ENCODE peak calls at places on chromosomes 5 and 9, in nine cellular contexts. One of them, this sample, is unnamed.
A peak's percentile ranks its signal among the peaks of the same experiment; 100 is the strongest.

GRCh38 chr9:106745457-106745856 is 117.5 kb upstream of the ZNF462 start:
- DNase-seq in IMR-90: no peak
- DNase-seq in heart right ventricle: no peak
- DNase-seq in ovary: no peak
- DNase-seq in uterus: no peak
- DNase-seq in GM23248: no peak
- DNase-seq in pancreas: no peak
- DNase-seq in fibroblast of the aortic adventitia: peak; percentile 3
- DNase-seq in suprapubic skin: no peak
- DNase-seq in this sample: no peak

GRCh38 chr9:77449177-77450092 is 198.7 kb downstream of the GNA14 start:
- DNase-seq in IMR-90: peak; percentile 84
- DNase-seq in heart right ventricle: no peak
- DNase-seq in ovary: no peak
- DNase-seq in uterus: no peak
- DNase-seq in GM23248: peak; percentile 65
- DNase-seq in pancreas: no peak
- DNase-seq in fibroblast of the aortic adventitia: peak; percentile 88
- DNase-seq in suprapubic skin: no peak
- DNase-seq in this sample: peak; percentile 88

GRCh38 chr5:41736641-41737040 is 133.6 kb downstream of the OXCT1 start:
- DNase-seq in IMR-90: peak; percentile 62
- DNase-seq in heart right ventricle: no peak
- DNase-seq in ovary: no peak
- DNase-seq in uterus: no peak
- DNase-seq in GM23248: peak; percentile 39
- DNase-seq in pancreas: no peak
- DNase-seq in fibroblast of the aortic adventitia: no peak
- DNase-seq in suprapubic skin: no peak
- DNase-seq in this sample: peak; percentile 12

GRCh38 chr9:18786936-18787658 is 245.9 kb downstream of the SAXO1 start:
- DNase-seq in IMR-90: peak; percentile 47
- DNase-seq in heart right ventricle: no peak
- DNase-seq in ovary: no peak
- DNase-seq in uterus: no peak
- DNase-seq in GM23248: peak; percentile 40
- DNase-seq in pancreas: no peak
- DNase-seq in fibroblast of the aortic adventitia: peak; percentile 92
- DNase-seq in suprapubic skin: no peak
- DNase-seq in this sample: no peak

GRCh38 chr9:115943591-115944165 is 209.9 kb upstream of the PAPPA start:
- DNase-seq in IMR-90: no peak
- DNase-seq in heart right ventricle: no peak
- DNase-seq in ovary: no peak
- DNase-seq in uterus: no peak
- DNase-seq in GM23248: peak; percentile 19
- DNase-seq in pancreas: no peak
- DNase-seq in fibroblast of the aortic adventitia: peak; percentile 44
- DNase-seq in suprapubic skin: no peak
- DNase-seq in this sample: no peak

GRCh38 chr9:120445974-120446373 is 134.0 kb downstream of the CDK5RAP2 start:
- DNase-seq in IMR-90: no peak
- DNase-seq in heart right ventricle: no peak
- DNase-seq in ovary: no peak
- DNase-seq in uterus: no peak
- DNase-seq in GM23248: no peak
- DNase-seq in pancreas: no peak
- DNase-seq in fibroblast of the aortic adventitia: no peak
- DNase-seq in suprapubic skin: no peak
- DNase-seq in this sample: no peak

GRCh38 chr5:140011297-140011802 is 31.7 kb downstream of the NRG2 start:
- DNase-seq in IMR-90: peak; percentile 1
- DNase-seq in heart right ventricle: peak; percentile 63
- DNase-seq in ovary: no peak
- DNase-seq in uterus: no peak
- DNase-seq in GM23248: peak; percentile 34
- DNase-seq in pancreas: peak; percentile 25
- DNase-seq in fibroblast of the aortic adventitia: peak; percentile 15
- DNase-seq in suprapubic skin: no peak
- DNase-seq in this sample: no peak

GRCh38 chr9:123607987-123608565 is 252.1 kb downstream of the CRB2 start:
- DNase-seq in IMR-90: no peak
- DNase-seq in heart right ventricle: no peak
- DNase-seq in ovary: no peak
- DNase-seq in uterus: no peak
- DNase-seq in GM23248: no peak
- DNase-seq in pancreas: no peak
- DNase-seq in fibroblast of the aortic adventitia: no peak
- DNase-seq in suprapubic skin: no peak
- DNase-seq in this sample: no peak

GRCh38 chr9:4073371-4073770 is 226.5 kb downstream of the GLIS3 start:
- DNase-seq in IMR-90: no peak
- DNase-seq in heart right ventricle: no peak
- DNase-seq in ovary: no peak
- DNase-seq in uterus: no peak
- DNase-seq in GM23248: no peak
- DNase-seq in pancreas: no peak
- DNase-seq in fibroblast of the aortic adventitia: no peak
- DNase-seq in suprapubic skin: no peak
- DNase-seq in this sample: no peak

GRCh38 chr9:107690026-107690425 is 200.5 kb upstream of the KLF4 start:
- DNase-seq in IMR-90: no peak
- DNase-seq in heart right ventricle: no peak
- DNase-seq in ovary: no peak
- DNase-seq in uterus: no peak
- DNase-seq in GM23248: no peak
- DNase-seq in pancreas: no peak
- DNase-seq in fibroblast of the aortic adventitia: no peak
- DNase-seq in suprapubic skin: no peak
- DNase-seq in this sample: no peak

GRCh38 chr5:179795863-179796833 is 2.4 kb downstream of the LTC4S start:
- DNase-seq in IMR-90: peak; percentile 78
- DNase-seq in heart right ventricle: peak; percentile 78
- DNase-seq in ovary: peak; percentile 82
- DNase-seq in uterus: peak; percentile 67
- DNase-seq in GM23248: peak; percentile 94
- DNase-seq in pancreas: peak; percentile 89
- DNase-seq in fibroblast of the aortic adventitia: peak; percentile 70
- DNase-seq in suprapubic skin: peak; percentile 88
- DNase-seq in this sample: peak; percentile 38

GRCh38 chr5:98989723-98990122 is 60.9 kb upstream of the CHD1 start:
- DNase-seq in IMR-90: no peak
- DNase-seq in heart right ventricle: no peak
- DNase-seq in ovary: no peak
- DNase-seq in uterus: no peak
- DNase-seq in GM23248: no peak
- DNase-seq in pancreas: no peak
- DNase-seq in fibroblast of the aortic adventitia: no peak
- DNase-seq in suprapubic skin: no peak
- DNase-seq in this sample: no peak

GRCh38 chr5:122151640-122152039 is 22.3 kb downstream of the ZNF474 start:
- DNase-seq in IMR-90: peak; percentile 80
- DNase-seq in heart right ventricle: no peak
- DNase-seq in ovary: no peak
- DNase-seq in uterus: no peak
- DNase-seq in GM23248: peak; percentile 92
- DNase-seq in pancreas: no peak
- DNase-seq in fibroblast of the aortic adventitia: peak; percentile 73
- DNase-seq in suprapubic skin: no peak
- DNase-seq in this sample: peak; percentile 66

GRCh38 chr5:125186911-125187375 is 440.5 kb upstream of the ZNF608 start:
- DNase-seq in IMR-90: no peak
- DNase-seq in heart right ventricle: no peak
- DNase-seq in ovary: no peak
- DNase-seq in uterus: no peak
- DNase-seq in GM23248: no peak
- DNase-seq in pancreas: no peak
- DNase-seq in fibroblast of the aortic adventitia: no peak
- DNase-seq in suprapubic skin: no peak
- DNase-seq in this sample: no peak

GRCh38 chr5:119009131-119009530 is 20.8 kb upstream of the DTWD2 start:
- DNase-seq in IMR-90: no peak
- DNase-seq in heart right ventricle: no peak
- DNase-seq in ovary: no peak
- DNase-seq in uterus: no peak
- DNase-seq in GM23248: no peak
- DNase-seq in pancreas: no peak
- DNase-seq in fibroblast of the aortic adventitia: no peak
- DNase-seq in suprapubic skin: no peak
- DNase-seq in this sample: no peak

GRCh38 chr5:134547579-134547978 is 22.1 kb downstream of the JADE2 start:
- DNase-seq in IMR-90: peak; percentile 93
- DNase-seq in heart right ventricle: no peak
- DNase-seq in ovary: no peak
- DNase-seq in uterus: peak; percentile 53
- DNase-seq in GM23248: peak; percentile 94
- DNase-seq in pancreas: peak; percentile 66
- DNase-seq in fibroblast of the aortic adventitia: peak; percentile 93
- DNase-seq in suprapubic skin: no peak
- DNase-seq in this sample: peak; percentile 63

GRCh38 chr9:14524881-14525515 is 168.2 kb downstream of the ZDHHC21 start:
- DNase-seq in IMR-90: no peak
- DNase-seq in heart right ventricle: no peak
- DNase-seq in ovary: no peak
- DNase-seq in uterus: no peak
- DNase-seq in GM23248: no peak
- DNase-seq in pancreas: no peak
- DNase-seq in fibroblast of the aortic adventitia: no peak
- DNase-seq in suprapubic skin: no peak
- DNase-seq in this sample: no peak

GRCh38 chr5:116454417-116454927 is 120.2 kb downstream of the SEMA6A start:
- DNase-seq in IMR-90: peak; percentile 92
- DNase-seq in heart right ventricle: peak; percentile 33
- DNase-seq in ovary: no peak
- DNase-seq in uterus: no peak
- DNase-seq in GM23248: peak; percentile 90
- DNase-seq in pancreas: no peak
- DNase-seq in fibroblast of the aortic adventitia: peak; percentile 89
- DNase-seq in suprapubic skin: no peak
- DNase-seq in this sample: peak; percentile 78
- H3K4me3 ChIP-seq in IMR-90: no peak overlapping the region
- H3K4me3 ChIP-seq in heart right ventricle: no peak overlapping the region
- H3K4me3 ChIP-seq in ovary: no peak overlapping the region
- H3K4me3 ChIP-seq in uterus: no peak overlapping the region
- H3K4me3 ChIP-seq in GM23248: peak overlapping the region; percentile 60
- H3K4me3 ChIP-seq in pancreas: no peak overlapping the region
- H3K4me3 ChIP-seq in fibroblast of the aortic adventitia: peak overlapping the region; percentile 6
- H3K4me3 ChIP-seq in suprapubic skin: no peak overlapping the region
- H3K4me3 ChIP-seq in this sample: no peak overlapping the region

GRCh38 chr5:93601433-93602175 is 18.6 kb downstream of the NR2F1 start:
- DNase-seq in IMR-90: peak; percentile 91
- DNase-seq in heart right ventricle: no peak
- DNase-seq in ovary: no peak
- DNase-seq in uterus: no peak
- DNase-seq in GM23248: no peak
- DNase-seq in pancreas: no peak
- DNase-seq in fibroblast of the aortic adventitia: no peak
- DNase-seq in suprapubic skin: no peak
- DNase-seq in this sample: no peak
- H3K4me3 ChIP-seq in IMR-90: peak overlapping the region; percentile 39
- H3K4me3 ChIP-seq in heart right ventricle: no peak overlapping the region
- H3K4me3 ChIP-seq in ovary: no peak overlapping the region
- H3K4me3 ChIP-seq in uterus: no peak overlapping the region
- H3K4me3 ChIP-seq in GM23248: no peak overlapping the region
- H3K4me3 ChIP-seq in pancreas: no peak overlapping the region
- H3K4me3 ChIP-seq in fibroblast of the aortic adventitia: no peak overlapping the region
- H3K4me3 ChIP-seq in suprapubic skin: no peak overlapping the region
- H3K4me3 ChIP-seq in this sample: no peak overlapping the region

GRCh38 chr5:72178910-72179815 is 71.9 kb downstream of the MAP1B start:
- DNase-seq in IMR-90: peak; percentile 91
- DNase-seq in heart right ventricle: peak; percentile 58
- DNase-seq in ovary: peak; percentile 79
- DNase-seq in uterus: peak; percentile 82
- DNase-seq in GM23248: peak; percentile 97
- DNase-seq in pancreas: peak; percentile 41
- DNase-seq in fibroblast of the aortic adventitia: peak; percentile 96
- DNase-seq in suprapubic skin: peak; percentile 83
- DNase-seq in this sample: peak; percentile 75

GRCh38 chr5:72183231-72183630 is 76.0 kb downstream of the MAP1B start:
- DNase-seq in IMR-90: no peak
- DNase-seq in heart right ventricle: no peak
- DNase-seq in ovary: no peak
- DNase-seq in uterus: no peak
- DNase-seq in GM23248: no peak
- DNase-seq in pancreas: no peak
- DNase-seq in fibroblast of the aortic adventitia: no peak
- DNase-seq in suprapubic skin: no peak
- DNase-seq in this sample: no peak

GRCh38 chr5:72177538-72177937 is 70.3 kb downstream of the MAP1B start:
- DNase-seq in IMR-90: no peak
- DNase-seq in heart right ventricle: no peak
- DNase-seq in ovary: no peak
- DNase-seq in uterus: no peak
- DNase-seq in GM23248: no peak
- DNase-seq in pancreas: no peak
- DNase-seq in fibroblast of the aortic adventitia: no peak
- DNase-seq in suprapubic skin: no peak
- DNase-seq in this sample: no peak

GRCh38 chr5:72180925-72181324 is 73.7 kb downstream of the MAP1B start:
- DNase-seq in IMR-90: no peak
- DNase-seq in heart right ventricle: no peak
- DNase-seq in ovary: no peak
- DNase-seq in uterus: no peak
- DNase-seq in GM23248: peak; percentile 55
- DNase-seq in pancreas: no peak
- DNase-seq in fibroblast of the aortic adventitia: no peak
- DNase-seq in suprapubic skin: no peak
- DNase-seq in this sample: no peak

DNA sequence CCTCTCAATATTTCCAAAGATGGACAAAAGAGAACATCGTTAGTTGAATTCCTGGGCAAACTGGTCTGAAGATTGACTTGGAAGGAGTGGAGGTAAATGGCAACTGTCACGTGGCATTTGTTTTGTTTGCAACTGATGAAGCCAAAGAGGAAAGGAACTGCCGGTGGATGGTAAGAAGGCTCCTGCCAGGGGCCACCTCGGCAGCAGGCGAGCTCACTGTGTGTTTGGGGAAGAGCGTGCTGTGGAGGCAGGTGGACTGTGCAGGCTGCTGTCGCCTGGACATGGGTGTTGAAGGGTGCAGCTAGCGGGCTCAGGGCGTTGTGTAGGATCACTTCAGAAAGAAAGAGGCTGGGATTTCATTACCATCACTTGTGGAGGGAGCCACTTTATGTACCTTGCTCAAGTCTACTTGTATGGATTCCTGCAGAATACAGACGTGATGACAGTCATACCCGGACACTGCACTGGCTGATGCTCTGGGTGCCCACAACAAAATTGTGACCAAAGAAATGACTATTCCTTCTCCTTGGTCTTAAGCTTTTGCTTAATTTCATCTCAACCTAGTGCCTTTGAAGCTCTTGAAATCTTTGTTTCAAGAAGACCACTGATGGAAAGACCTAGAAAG is 72.7 kb downstream of the MAP1B start:
- DNase-seq in IMR-90: no peak
- DNase-seq in heart right ventricle: no peak
- DNase-seq in ovary: no peak
- DNase-seq in uterus: no peak
- DNase-seq in GM23248: peak; percentile 66
- DNase-seq in pancreas: no peak
- DNase-seq in fibroblast of the aortic adventitia: no peak
- DNase-seq in suprapubic skin: no peak
- DNase-seq in this sample: no peak
- H3K4me3 ChIP-seq in IMR-90: no peak overlapping the region
- H3K4me3 ChIP-seq in heart right ventricle: peak overlapping the region; percentile 36
- H3K4me3 ChIP-seq in ovary: peak overlapping the region; percentile 28
- H3K4me3 ChIP-seq in uterus: peak overlapping the region; percentile 14
- H3K4me3 ChIP-seq in GM23248: peak overlapping the region; percentile 73
- H3K4me3 ChIP-seq in pancreas: no peak overlapping the region
- H3K4me3 ChIP-seq in fibroblast of the aortic adventitia: peak overlapping the region; percentile 58
- H3K4me3 ChIP-seq in suprapubic skin: peak overlapping the region; percentile 29
- H3K4me3 ChIP-seq in this sample: peak overlapping the region; percentile 3

GRCh38 chr9:99823392-99824377 is 2.0 kb downstream of the NR4A3 start:
- DNase-seq in IMR-90: peak; percentile 47
- DNase-seq in heart right ventricle: peak; percentile 50
- DNase-seq in ovary: peak; percentile 63
- DNase-seq in uterus: peak; percentile 36
- DNase-seq in GM23248: peak; percentile 71
- DNase-seq in pancreas: peak; percentile 47
- DNase-seq in fibroblast of the aortic adventitia: peak; percentile 53
- DNase-seq in suprapubic skin: peak; percentile 71
- DNase-seq in this sample: no peak
- H3K4me3 ChIP-seq in IMR-90: peak overlapping the region; percentile 78
- H3K4me3 ChIP-seq in heart right ventricle: peak overlapping the region; percentile 81
- H3K4me3 ChIP-seq in ovary: peak overlapping the region; percentile 96
- H3K4me3 ChIP-seq in uterus: peak overlapping the region; percentile 57
- H3K4me3 ChIP-seq in GM23248: peak overlapping the region; percentile 85
- H3K4me3 ChIP-seq in pancreas: peak overlapping the region; percentile 82
- H3K4me3 ChIP-seq in fibroblast of the aortic adventitia: peak overlapping the region; percentile 90
- H3K4me3 ChIP-seq in suprapubic skin: peak overlapping the region; percentile 87
- H3K4me3 ChIP-seq in this sample: peak overlapping the region; percentile 73